ENCODE peak calls at places on chromosomes 16 and 17, in nine cellular contexts. One of them, this sample, is unnamed.

GRCh38 chr16:72788269-72788809 is 259.6 kb downstream of the ZFHX3 start:
- DNase-seq in fibroblast of villous mesenchyme: no peak
- DNase-seq in AG10803: no peak
- DNase-seq in omental fat pad: no peak
- DNase-seq in glutamatergic neuron: no peak
- DNase-seq in fibroblast of pulmonary artery: no peak
- DNase-seq in progenitor cell of endocrine pancreas: no peak
- DNase-seq in A549: no peak
- DNase-seq in colonic mucosa: no peak
- DNase-seq in this sample: no peak

GRCh38 chr17:47423406-47424295 is 99.9 kb downstream of the EFCAB13 start:
- DNase-seq in fibroblast of villous mesenchyme: no peak
- DNase-seq in AG10803: no peak
- DNase-seq in omental fat pad: no peak
- DNase-seq in glutamatergic neuron: peak; percentile 34
- DNase-seq in fibroblast of pulmonary artery: no peak
- DNase-seq in progenitor cell of endocrine pancreas: peak; percentile 31
- DNase-seq in A549: peak; percentile 41
- DNase-seq in colonic mucosa: peak; percentile 55
- DNase-seq in this sample: peak; percentile 15

GRCh38 chr17:32264823-32265191 is 825 bp upstream of the RHBDL3 start:
- DNase-seq in fibroblast of villous mesenchyme: no peak
- DNase-seq in AG10803: no peak
- DNase-seq in omental fat pad: no peak
- DNase-seq in glutamatergic neuron: peak; percentile 59
- DNase-seq in fibroblast of pulmonary artery: no peak
- DNase-seq in progenitor cell of endocrine pancreas: no peak
- DNase-seq in A549: no peak
- DNase-seq in colonic mucosa: no peak
- DNase-seq in this sample: no peak

GRCh38 chr17:74165811-74166365 is 37.6 kb upstream of the RPL38 start:
- DNase-seq in fibroblast of villous mesenchyme: no peak
- DNase-seq in AG10803: no peak
- DNase-seq in omental fat pad: no peak
- DNase-seq in glutamatergic neuron: no peak
- DNase-seq in fibroblast of pulmonary artery: no peak
- DNase-seq in progenitor cell of endocrine pancreas: no peak
- DNase-seq in A549: no peak
- DNase-seq in colonic mucosa: no peak
- DNase-seq in this sample: no peak

GRCh38 chr17:75242461-75243042 is 18.9 kb downstream of the GGA3 start:
- DNase-seq in fibroblast of villous mesenchyme: no peak
- DNase-seq in AG10803: no peak
- DNase-seq in omental fat pad: no peak
- DNase-seq in glutamatergic neuron: no peak
- DNase-seq in fibroblast of pulmonary artery: no peak
- DNase-seq in progenitor cell of endocrine pancreas: no peak
- DNase-seq in A549: no peak
- DNase-seq in colonic mucosa: no peak
- DNase-seq in this sample: no peak

GRCh38 chr16:74868501-74868900 is 93.9 kb upstream of the FA2H start:
- DNase-seq in fibroblast of villous mesenchyme: peak; percentile 18
- DNase-seq in AG10803: peak; percentile 29
- DNase-seq in omental fat pad: no peak
- DNase-seq in glutamatergic neuron: no peak
- DNase-seq in fibroblast of pulmonary artery: peak; percentile 64
- DNase-seq in progenitor cell of endocrine pancreas: no peak
- DNase-seq in A549: no peak
- DNase-seq in colonic mucosa: no peak
- DNase-seq in this sample: no peak

GRCh38 chr17:32658470-32659418 is 172.0 kb downstream of the CDK5R1 start:
- DNase-seq in fibroblast of villous mesenchyme: no peak
- DNase-seq in AG10803: no peak
- DNase-seq in omental fat pad: no peak
- DNase-seq in glutamatergic neuron: no peak
- DNase-seq in fibroblast of pulmonary artery: no peak
- DNase-seq in progenitor cell of endocrine pancreas: no peak
- DNase-seq in A549: no peak
- DNase-seq in colonic mucosa: no peak
- DNase-seq in this sample: no peak

GRCh38 chr16:80896778-80897177 is 92.4 kb upstream of the CDYL2 start:
- DNase-seq in fibroblast of villous mesenchyme: no peak
- DNase-seq in AG10803: no peak
- DNase-seq in omental fat pad: no peak
- DNase-seq in glutamatergic neuron: no peak
- DNase-seq in fibroblast of pulmonary artery: no peak
- DNase-seq in progenitor cell of endocrine pancreas: no peak
- DNase-seq in A549: no peak
- DNase-seq in colonic mucosa: no peak
- DNase-seq in this sample: no peak

GRCh38 chr16:74309789-74310781 is 13.5 kb downstream of the PSMD7 start:
- DNase-seq in fibroblast of villous mesenchyme: peak; percentile 68
- DNase-seq in AG10803: peak; percentile 58
- DNase-seq in omental fat pad: no peak
- DNase-seq in glutamatergic neuron: no peak
- DNase-seq in fibroblast of pulmonary artery: peak; percentile 69
- DNase-seq in progenitor cell of endocrine pancreas: no peak
- DNase-seq in A549: peak; percentile 57
- DNase-seq in colonic mucosa: peak; percentile 30
- DNase-seq in this sample: no peak

GRCh38 chr16:16797239-16797638 is 418.3 kb downstream of the NPIPA7 start:
- DNase-seq in fibroblast of villous mesenchyme: no peak
- DNase-seq in AG10803: no peak
- DNase-seq in omental fat pad: no peak
- DNase-seq in glutamatergic neuron: no peak
- DNase-seq in fibroblast of pulmonary artery: no peak
- DNase-seq in progenitor cell of endocrine pancreas: no peak
- DNase-seq in A549: no peak
- DNase-seq in colonic mucosa: no peak
- DNase-seq in this sample: no peak

GRCh38 chr16:81532491-81533174 is 88.0 kb downstream of the CMIP start:
- DNase-seq in fibroblast of villous mesenchyme: no peak
- DNase-seq in AG10803: no peak
- DNase-seq in omental fat pad: no peak
- DNase-seq in glutamatergic neuron: no peak
- DNase-seq in fibroblast of pulmonary artery: no peak
- DNase-seq in progenitor cell of endocrine pancreas: no peak
- DNase-seq in A549: peak; percentile 67
- DNase-seq in colonic mucosa: peak; percentile 79
- DNase-seq in this sample: no peak

GRCh38 chr16:70254095-70254964 is 2.6 kb upstream of the EXOSC6 start:
- DNase-seq in fibroblast of villous mesenchyme: no peak
- DNase-seq in AG10803: no peak
- DNase-seq in omental fat pad: no peak
- DNase-seq in glutamatergic neuron: no peak
- DNase-seq in fibroblast of pulmonary artery: no peak
- DNase-seq in progenitor cell of endocrine pancreas: no peak
- DNase-seq in A549: no peak
- DNase-seq in colonic mucosa: no peak
- DNase-seq in this sample: no peak
- TF ChIP-seq CTCF in fibroblast of villous mesenchyme: no peak
- TF ChIP-seq CTCF in AG10803: no peak
- TF ChIP-seq CTCF in omental fat pad: no peak
- TF ChIP-seq CTCF in glutamatergic neuron: peak; percentile 35
- TF ChIP-seq CTCF in fibroblast of pulmonary artery: no peak
- TF ChIP-seq CTCF in progenitor cell of endocrine pancreas: no peak
- TF ChIP-seq CTCF in A549: no peak
- TF ChIP-seq CTCF in colonic mucosa: no peak
- TF ChIP-seq CTCF in this sample: peak; percentile 35

DNA sequence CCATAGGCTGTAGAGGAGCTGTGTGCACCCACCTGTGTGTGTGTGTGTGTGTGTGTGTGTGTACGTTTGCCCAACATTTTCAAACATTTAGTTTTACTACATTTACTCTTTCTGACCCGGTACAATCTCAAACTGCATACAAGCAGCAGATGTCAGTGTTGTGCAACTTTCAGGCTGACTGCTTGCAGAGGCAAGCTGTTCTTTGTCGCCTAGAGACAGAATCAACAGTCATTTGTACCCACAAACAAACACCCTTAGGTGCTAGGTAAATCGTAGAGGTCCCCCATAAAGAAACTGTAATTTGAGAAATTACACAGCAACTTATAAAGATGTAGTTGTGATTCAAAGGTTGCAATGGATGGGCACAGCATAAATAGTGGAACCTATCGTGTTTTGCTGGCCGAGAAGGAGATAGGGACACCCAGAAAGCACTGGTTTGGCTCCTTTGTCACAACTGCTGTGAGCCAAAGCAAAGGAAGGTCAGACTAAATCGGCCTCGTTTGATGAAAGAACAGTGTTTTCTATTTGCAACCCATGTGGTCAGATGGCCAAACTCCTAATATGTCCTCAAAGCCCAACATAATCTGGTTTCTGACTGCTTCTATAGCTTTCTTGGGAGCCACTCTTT is 478.4 kb downstream of the TOX3 start:
- DNase-seq in fibroblast of villous mesenchyme: peak; percentile 9
- DNase-seq in AG10803: peak; percentile 25
- DNase-seq in omental fat pad: no peak
- DNase-seq in glutamatergic neuron: peak; percentile 33
- DNase-seq in fibroblast of pulmonary artery: peak; percentile 25
- DNase-seq in progenitor cell of endocrine pancreas: peak; percentile 24
- DNase-seq in A549: no peak
- DNase-seq in colonic mucosa: peak; percentile 31
- DNase-seq in this sample: no peak
- TF ChIP-seq CTCF in fibroblast of villous mesenchyme: no peak
- TF ChIP-seq CTCF in AG10803: no peak
- TF ChIP-seq CTCF in omental fat pad: no peak
- TF ChIP-seq CTCF in glutamatergic neuron: no peak
- TF ChIP-seq CTCF in fibroblast of pulmonary artery: no peak
- TF ChIP-seq CTCF in progenitor cell of endocrine pancreas: peak; percentile 63
- TF ChIP-seq CTCF in A549: no peak
- TF ChIP-seq CTCF in colonic mucosa: no peak
- TF ChIP-seq CTCF in this sample: no peak

GRCh38 chr17:50213026-50214015 is 11.9 kb upstream of the COL1A1 start:
- DNase-seq in fibroblast of villous mesenchyme: no peak
- DNase-seq in AG10803: no peak
- DNase-seq in omental fat pad: no peak
- DNase-seq in glutamatergic neuron: no peak
- DNase-seq in fibroblast of pulmonary artery: no peak
- DNase-seq in progenitor cell of endocrine pancreas: no peak
- DNase-seq in A549: no peak
- DNase-seq in colonic mucosa: peak; percentile 18
- DNase-seq in this sample: peak; percentile 50
- TF ChIP-seq CTCF in fibroblast of villous mesenchyme: no peak
- TF ChIP-seq CTCF in AG10803: no peak
- TF ChIP-seq CTCF in omental fat pad: no peak
- TF ChIP-seq CTCF in glutamatergic neuron: no peak
- TF ChIP-seq CTCF in fibroblast of pulmonary artery: no peak
- TF ChIP-seq CTCF in progenitor cell of endocrine pancreas: no peak
- TF ChIP-seq CTCF in A549: peak; percentile 14
- TF ChIP-seq CTCF in colonic mucosa: no peak
- TF ChIP-seq CTCF in this sample: no peak

GRCh38 chr17:15257316-15257925 is 7.7 kb downstream of the PMP22 start:
- DNase-seq in fibroblast of villous mesenchyme: peak; percentile 73
- DNase-seq in AG10803: peak; percentile 88
- DNase-seq in omental fat pad: peak; percentile 44
- DNase-seq in glutamatergic neuron: peak; percentile 73
- DNase-seq in fibroblast of pulmonary artery: peak; percentile 78
- DNase-seq in progenitor cell of endocrine pancreas: peak; percentile 47
- DNase-seq in A549: peak; percentile 74
- DNase-seq in colonic mucosa: peak; percentile 84
- DNase-seq in this sample: peak; percentile 36
- TF ChIP-seq CTCF in fibroblast of villous mesenchyme: peak; percentile 87
- TF ChIP-seq CTCF in AG10803: peak; percentile 86
- TF ChIP-seq CTCF in omental fat pad: no peak
- TF ChIP-seq CTCF in glutamatergic neuron: peak; percentile 93
- TF ChIP-seq CTCF in fibroblast of pulmonary artery: peak; percentile 86
- TF ChIP-seq CTCF in progenitor cell of endocrine pancreas: peak; percentile 88
- TF ChIP-seq CTCF in A549: peak; percentile 97
- TF ChIP-seq CTCF in colonic mucosa: peak; percentile 87
- TF ChIP-seq CTCF in this sample: peak; percentile 83

GRCh38 chr16:2223375-2224182 is at the start of gene E4F1:
- DNase-seq in fibroblast of villous mesenchyme: peak; percentile 100
- DNase-seq in AG10803: peak; percentile 100
- DNase-seq in omental fat pad: peak; percentile 95
- DNase-seq in glutamatergic neuron: peak; percentile 100
- DNase-seq in fibroblast of pulmonary artery: peak; percentile 100
- DNase-seq in progenitor cell of endocrine pancreas: peak; percentile 98
- DNase-seq in A549: peak; percentile 97
- DNase-seq in colonic mucosa: peak; percentile 99
- DNase-seq in this sample: peak; percentile 96
- TF ChIP-seq CTCF in fibroblast of villous mesenchyme: no peak
- TF ChIP-seq CTCF in AG10803: no peak
- TF ChIP-seq CTCF in omental fat pad: no peak
- TF ChIP-seq CTCF in glutamatergic neuron: no peak
- TF ChIP-seq CTCF in fibroblast of pulmonary artery: no peak
- TF ChIP-seq CTCF in progenitor cell of endocrine pancreas: peak; percentile 7
- TF ChIP-seq CTCF in A549: no peak
- TF ChIP-seq CTCF in colonic mucosa: no peak
- TF ChIP-seq CTCF in this sample: no peak

DNA sequence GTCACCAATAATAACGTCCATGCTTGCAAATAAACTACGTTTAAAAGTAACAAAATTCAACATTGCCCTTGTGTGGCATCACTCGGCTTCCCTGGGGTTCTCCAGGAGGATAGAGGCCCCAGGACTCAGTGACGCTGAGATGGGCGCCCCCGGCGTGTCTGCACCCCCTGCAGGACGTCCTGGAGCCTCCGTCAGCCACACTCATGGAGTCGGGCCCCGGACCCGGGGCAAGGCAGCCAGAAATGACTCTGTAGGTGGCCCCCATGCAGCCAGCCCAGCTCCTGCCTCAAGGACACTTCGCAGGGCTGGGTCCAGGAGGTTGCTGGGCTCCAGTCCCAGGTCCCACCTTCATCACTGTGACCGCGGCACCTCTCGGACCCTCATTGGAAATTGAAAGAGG is 16.6 kb upstream of the ACSF3 start:
- DNase-seq in fibroblast of villous mesenchyme: no peak
- DNase-seq in AG10803: no peak
- DNase-seq in omental fat pad: no peak
- DNase-seq in glutamatergic neuron: no peak
- DNase-seq in fibroblast of pulmonary artery: no peak
- DNase-seq in progenitor cell of endocrine pancreas: no peak
- DNase-seq in A549: no peak
- DNase-seq in colonic mucosa: no peak
- DNase-seq in this sample: no peak
- TF ChIP-seq CTCF in fibroblast of villous mesenchyme: no peak
- TF ChIP-seq CTCF in AG10803: no peak
- TF ChIP-seq CTCF in omental fat pad: no peak
- TF ChIP-seq CTCF in glutamatergic neuron: no peak
- TF ChIP-seq CTCF in fibroblast of pulmonary artery: no peak
- TF ChIP-seq CTCF in progenitor cell of endocrine pancreas: no peak
- TF ChIP-seq CTCF in A549: no peak
- TF ChIP-seq CTCF in colonic mucosa: no peak
- TF ChIP-seq CTCF in this sample: no peak

GRCh38 chr16:66511615-66512500 is 38.1 kb downstream of the TK2 start:
- DNase-seq in fibroblast of villous mesenchyme: peak; percentile 65
- DNase-seq in AG10803: peak; percentile 86
- DNase-seq in omental fat pad: no peak
- DNase-seq in glutamatergic neuron: peak; percentile 69
- DNase-seq in fibroblast of pulmonary artery: peak; percentile 74
- DNase-seq in progenitor cell of endocrine pancreas: no peak
- DNase-seq in A549: peak; percentile 64
- DNase-seq in colonic mucosa: no peak
- DNase-seq in this sample: no peak
- TF ChIP-seq CTCF in fibroblast of villous mesenchyme: peak; percentile 19
- TF ChIP-seq CTCF in AG10803: peak; percentile 19
- TF ChIP-seq CTCF in omental fat pad: no peak
- TF ChIP-seq CTCF in glutamatergic neuron: no peak
- TF ChIP-seq CTCF in fibroblast of pulmonary artery: no peak
- TF ChIP-seq CTCF in progenitor cell of endocrine pancreas: no peak
- TF ChIP-seq CTCF in A549: no peak
- TF ChIP-seq CTCF in colonic mucosa: no peak
- TF ChIP-seq CTCF in this sample: no peak

GRCh38 chr16:87384162-87384999 is 805 bp upstream of the FBXO31 start:
- DNase-seq in fibroblast of villous mesenchyme: no peak
- DNase-seq in AG10803: no peak
- DNase-seq in omental fat pad: no peak
- DNase-seq in glutamatergic neuron: peak; percentile 73
- DNase-seq in fibroblast of pulmonary artery: no peak
- DNase-seq in progenitor cell of endocrine pancreas: peak; percentile 61
- DNase-seq in A549: peak; percentile 42
- DNase-seq in colonic mucosa: peak; percentile 60
- DNase-seq in this sample: no peak
- TF ChIP-seq CTCF in fibroblast of villous mesenchyme: no peak
- TF ChIP-seq CTCF in AG10803: no peak
- TF ChIP-seq CTCF in omental fat pad: no peak
- TF ChIP-seq CTCF in glutamatergic neuron: no peak
- TF ChIP-seq CTCF in fibroblast of pulmonary artery: no peak
- TF ChIP-seq CTCF in progenitor cell of endocrine pancreas: no peak
- TF ChIP-seq CTCF in A549: no peak
- TF ChIP-seq CTCF in colonic mucosa: no peak
- TF ChIP-seq CTCF in this sample: no peak

This sample was measured in natural killer cell.